ENCODE peak calls at places on chromosomes 13 and 19, in six cellular contexts. J is upper lobe of right lung, X is endothelial cell of umbilical vein, B is GM23338, R is colonic mucosa, L is gastrocnemius medialis. O is an unnamed sample.

GRCh38 chr19:19250196-19250801 is 22.8 kb downstream of the TM6SF2 start:
- DNase-seq in J (no peak), X (no peak), B (no peak), R (no peak), L (no peak), O (no peak)

GRCh38 chr19:35068941-35069634 is 27.6 kb downstream of the HPN start:
- DNase-seq in J (no peak), X (no peak), B (no peak), R (no peak), L (no peak), O (no peak)

GRCh38 chr19:22144394-22144793 is 52.4 kb downstream of the ZNF676 start:
- DNase-seq in J (no peak), X (no peak), B (peak; percentile 50), R (no peak), L (no peak), O (no peak)

GRCh38 chr19:54096642-54097106 is 3.9 kb downstream of the OSCAR start:
- DNase-seq in J (no peak), X (no peak), B (peak; percentile 62), R (no peak), L (no peak), O (peak; percentile 41)

GRCh38 chr13:38429916-38430315 is 80.3 kb downstream of the UFM1 start:
- DNase-seq in J (no peak), X (no peak), B (no peak), R (no peak), L (no peak), O (no peak)

GRCh38 chr13:22134261-22134660 is 463.4 kb downstream of the FGF9 start:
- DNase-seq in J (no peak), X (no peak), B (no peak), R (no peak), L (no peak), O (no peak)

GRCh38 chr13:55361141-55361540 is 1779.6 kb upstream of the PRR20A start:
- DNase-seq in J (no peak), X (no peak), B (no peak), R (no peak), L (no peak), O (no peak)

GRCh38 chr13:63297162-63297561 is 1881.5 kb upstream of the PCDH20 start:
- DNase-seq in J (no peak), X (no peak), B (no peak), R (no peak), L (no peak), O (no peak)

GRCh38 chr19:41918653-41919244 is 9.5 kb downstream of the ERFL start:
- DNase-seq in J (no peak), X (no peak), B (no peak), R (no peak), L (no peak), O (no peak)

GRCh38 chr19:2166741-2167738 is 3.3 kb downstream of the DOT1L start:
- DNase-seq in J (peak; percentile 94), X (peak; percentile 82), B (peak; percentile 45), R (peak; percentile 85), L (peak; percentile 45), O (peak; percentile 70)

GRCh38 chr19:5286465-5287029 is 54.1 kb downstream of the PTPRS start:
- DNase-seq in J (no peak), X (no peak), B (no peak), R (no peak), L (no peak), O (no peak)

GRCh38 chr19:5289060-5289990 is 51.3 kb downstream of the PTPRS start:
- DNase-seq in J (no peak), X (no peak), B (no peak), R (no peak), L (no peak), O (no peak)

GRCh38 chr19:5287066-5287465 is 53.5 kb downstream of the PTPRS start:
- DNase-seq in J (no peak), X (no peak), B (no peak), R (no peak), L (no peak), O (no peak)

GRCh38 chr19:5290336-5291262 is 50.0 kb downstream of the PTPRS start:
- DNase-seq in J (no peak), X (no peak), B (no peak), R (no peak), L (no peak), O (no peak)

GRCh38 chr19:5288347-5288739 is 52.3 kb downstream of the PTPRS start:
- DNase-seq in J (no peak), X (no peak), B (no peak), R (no peak), L (no peak), O (no peak)
- H3K4me1 ChIP-seq in J (peaks cover 14% of the 10 kb centered on the region), X (peaks cover 8% of the 10 kb centered on the region), B (peaks cover 11% of the 10 kb centered on the region), R (no peaks in the 10 kb centered on the region), L (peaks cover 15% of the 10 kb centered on the region), O (no peaks in the 10 kb centered on the region)

DNA sequence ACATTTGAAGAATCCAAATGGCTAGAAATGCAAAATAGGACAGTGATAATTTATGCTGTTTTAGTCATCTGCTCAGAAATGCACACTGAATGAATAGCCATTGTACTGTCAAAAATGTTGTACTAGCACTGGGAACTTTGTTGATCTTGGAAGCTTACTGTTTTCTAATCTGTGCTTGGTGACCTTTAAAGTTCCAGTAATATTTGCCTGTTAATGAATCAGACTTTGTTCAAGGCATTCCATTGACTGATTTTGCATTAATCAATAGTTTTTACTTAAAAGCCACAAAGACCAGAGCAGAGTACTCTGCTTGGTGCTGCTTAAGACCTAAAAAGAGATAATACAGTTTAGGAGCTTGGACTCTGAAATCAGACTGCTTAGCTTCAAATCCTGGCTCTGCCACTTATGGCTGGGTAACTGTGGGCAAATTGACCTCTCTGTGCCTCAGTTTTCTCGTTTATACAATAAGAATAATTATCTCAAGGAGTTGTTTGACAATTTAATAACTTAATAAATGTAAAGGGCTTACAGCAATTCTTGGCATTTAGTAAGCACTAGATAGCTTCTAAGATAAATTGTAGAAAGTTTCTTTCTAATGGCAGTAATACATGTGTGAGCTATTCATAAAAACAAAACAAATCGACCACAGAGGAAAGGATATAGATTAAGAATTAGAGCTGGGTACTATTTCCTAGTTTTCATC is 4.6 kb upstream of the SLAIN1 start:
- DNase-seq in J (no peak), X (peak; percentile 39), B (no peak), R (no peak), L (no peak), O (no peak)
- H3K27ac ChIP-seq in J (no peak overlapping the region), X (no peak overlapping the region), B (no peak overlapping the region), R (no peak overlapping the region), L (no peak overlapping the region), O (no peak overlapping the region)

GRCh38 chr13:113537205-113537604 is 46.7 kb upstream of the DCUN1D2 start:
- DNase-seq in J (peak; percentile 25), X (no peak), B (no peak), R (no peak), L (no peak), O (no peak)
- H3K4me1 ChIP-seq in J (no peaks in the 10 kb centered on the region), X (no peaks in the 10 kb centered on the region), B (no peaks in the 10 kb centered on the region), R (no peaks in the 10 kb centered on the region), L (no peaks in the 10 kb centered on the region), O (no peaks in the 10 kb centered on the region)

DNA sequence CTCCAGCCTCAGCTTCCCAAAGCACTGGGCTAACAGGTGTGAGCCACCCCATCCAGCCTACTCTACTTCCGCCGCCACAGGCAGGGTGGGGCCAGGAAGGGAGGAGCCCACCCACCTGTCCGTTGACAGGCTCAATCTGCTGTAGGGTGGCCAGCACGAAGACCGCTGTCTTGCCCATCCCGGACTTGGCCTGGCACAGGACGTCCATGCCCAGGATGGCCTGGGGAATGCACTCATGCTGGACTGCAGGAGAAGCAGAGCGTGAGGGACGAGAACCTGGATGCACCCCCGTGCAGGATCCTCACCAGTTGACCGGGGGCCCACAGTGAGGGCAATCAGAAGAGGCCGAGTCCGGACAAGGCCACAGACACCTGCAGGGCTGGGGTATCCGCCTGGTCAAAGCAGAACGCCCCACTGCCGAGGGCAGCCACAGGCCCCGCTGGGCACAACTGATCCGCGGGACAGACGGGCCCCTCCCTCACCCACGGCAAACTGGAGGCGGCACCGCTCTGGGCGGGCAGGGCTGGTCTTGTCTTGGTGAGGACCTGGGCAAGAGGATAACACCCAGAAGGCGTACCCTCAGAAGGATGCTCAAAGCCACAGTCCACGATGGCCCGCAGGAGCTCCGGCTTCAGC is 6.6 kb downstream of the DDX39A start:
- DNase-seq in J (no peak), X (no peak), B (no peak), R (no peak), L (no peak), O (no peak)
- H3K27ac ChIP-seq in J (no peak overlapping the region), X (no peak overlapping the region), B (no peak overlapping the region), R (no peak overlapping the region), L (no peak overlapping the region), O (no peak overlapping the region)

GRCh38 chr13:44374348-44374712 is 706 bp downstream of the SERP2 start:
- DNase-seq in J (no peak), X (no peak), B (no peak), R (no peak), L (no peak), O (no peak)
- H3K4me1 ChIP-seq in J (no peaks in the 10 kb centered on the region), X (peaks cover 3% of the 10 kb centered on the region), B (peaks cover 20% of the 10 kb centered on the region), R (no peaks in the 10 kb centered on the region), L (peaks cover 7% of the 10 kb centered on the region), O (peaks cover 12% of the 10 kb centered on the region)